ENCODE peak calls at places on chromosomes 6 and 20, in nine cellular contexts. O is H9, L is hepatocyte, F is neuronal stem cell, C is fibroblast of lung, Q is astrocyte, N is mammary epithelial cell, P is IMR-90, D is neural progenitor cell. J is an unnamed sample.

GRCh38 chr20:50303573-50304500 is 113.2 kb downstream of the CEBPB start:
- DNase-seq in O (peak), L (peak), F (no peak), C (peak), Q (peak), N (no peak), P (peak), D (no peak), J (peak)

GRCh38 chr6:43009124-43009523 is 4.6 kb downstream of the MEA1 start:
- DNase-seq in O (no peak), L (peak), F (no peak), C (peak), Q (no peak), N (no peak), P (peak), D (peak), J (peak)

GRCh38 chr6:167825759-167826229 is 917 bp upstream of the AFDN start:
- DNase-seq in O (peak), L (peak), F (no peak), C (peak), Q (no peak), N (peak), P (no peak), D (peak), J (no peak)

GRCh38 chr6:161303628-161304340 is 29.9 kb upstream of the AGPAT4 start:
- DNase-seq in O (no peak), L (no peak), F (no peak), C (peak), Q (peak), N (peak), P (peak), D (no peak), J (no peak)

GRCh38 chr20:57250607-57251343 is 15.7 kb downstream of the BMP7 start:
- DNase-seq in O (no peak), L (no peak), F (no peak), C (peak), Q (no peak), N (no peak), P (no peak), D (no peak), J (no peak)

GRCh38 chr6:125942677-125943527 is 13.7 kb upstream of the HINT3 start:
- DNase-seq in O (no peak), L (peak), F (no peak), C (peak), Q (peak), N (peak), P (peak), D (no peak), J (no peak)

GRCh38 chr20:3753098-3753497 is 14.5 kb downstream of the ADISSP start:
- DNase-seq in O (peak), L (peak), F (peak), C (peak), Q (peak), N (peak), P (peak), D (peak), J (peak)

GRCh38 chr6:87945181-87945580 is 102.5 kb upstream of the SPACA1 start:
- DNase-seq in O (no peak), L (peak), F (no peak), C (peak), Q (no peak), N (no peak), P (no peak), D (peak), J (no peak)

GRCh38 chr6:132973556-132973993 is 159.2 kb downstream of the RPS12 start:
- DNase-seq in O (no peak), L (no peak), F (no peak), C (no peak), Q (no peak), N (no peak), P (no peak), D (peak), J (no peak)

GRCh38 chr6:114445846-114446245 is 103.0 kb upstream of the HS3ST5 start:
- DNase-seq in O (no peak), L (no peak), F (no peak), C (no peak), Q (no peak), N (no peak), P (no peak), D (no peak), J (no peak)

GRCh38 chr6:150004101-150004782 is 21.1 kb downstream of the RAET1L start:
- DNase-seq in O (no peak), L (no peak), F (no peak), C (no peak), Q (no peak), N (no peak), P (no peak), D (no peak), J (no peak)

GRCh38 chr6:168370310-168370991 is 50.9 kb upstream of the DACT2 start:
- DNase-seq in O (peak), L (peak), F (peak), C (no peak), Q (no peak), N (no peak), P (no peak), D (peak), J (no peak)

GRCh38 chr6:112951829-112952228 is 604.7 kb downstream of the RFPL4B start:
- DNase-seq in O (no peak), L (no peak), F (no peak), C (no peak), Q (no peak), N (no peak), P (no peak), D (no peak), J (peak)

GRCh38 chr6:167113935-167114910 is 8.7 kb upstream of the CCR6 start:
- DNase-seq in O (no peak), L (no peak), F (no peak), C (no peak), Q (no peak), N (no peak), P (no peak), D (no peak), J (no peak)

GRCh38 chr20:23205221-23205620 is 119.1 kb upstream of the CD93 start:
- DNase-seq in O (peak), L (no peak), F (no peak), C (no peak), Q (no peak), N (no peak), P (no peak), D (peak), J (no peak)

GRCh38 chr6:160960067-160960466 is 31.5 kb upstream of the MAP3K4 start:
- DNase-seq in O (no peak), L (no peak), F (no peak), C (no peak), Q (no peak), N (no peak), P (no peak), D (peak), J (no peak)

GRCh38 chr20:47024461-47024937 is 129.9 kb downstream of the EYA2 start:
- DNase-seq in O (no peak), L (no peak), F (no peak), C (no peak), Q (no peak), N (no peak), P (peak), D (no peak), J (no peak)

GRCh38 chr6:132445201-132445951 is 44.1 kb upstream of the MOXD1 start:
- DNase-seq in O (no peak), L (no peak), F (no peak), C (peak), Q (peak), N (peak), P (peak), D (no peak), J (no peak)

GRCh38 chr20:56924976-56925695 is 296.0 kb downstream of the TFAP2C start:
- DNase-seq in O (peak), L (peak), F (peak), C (no peak), Q (no peak), N (no peak), P (no peak), D (peak), J (no peak)

GRCh38 chr6:167524720-167525119 is 199.8 kb downstream of the TTLL2 start:
- DNase-seq in O (no peak), L (no peak), F (no peak), C (no peak), Q (no peak), N (no peak), P (no peak), D (no peak), J (no peak)

GRCh38 chr6:35534396-35535170 is 21.9 kb upstream of the TULP1 start:
- DNase-seq in O (no peak), L (peak), F (no peak), C (no peak), Q (no peak), N (no peak), P (no peak), D (peak), J (no peak)

GRCh38 chr6:64104051-64104450 is 468.4 kb downstream of the PHF3 start:
- DNase-seq in O (no peak), L (no peak), F (no peak), C (no peak), Q (no peak), N (no peak), P (peak), D (no peak), J (no peak)

GRCh38 chr20:45433316-45433715 is 17.4 kb downstream of the PIGT start:
- DNase-seq in O (no peak), L (no peak), F (no peak), C (peak), Q (peak), N (peak), P (peak), D (no peak), J (no peak)

GRCh38 chr6:84774174-84775158 is 10.1 kb upstream of the TBX18 start:
- DNase-seq in O (peak), L (peak), F (peak), C (no peak), Q (no peak), N (peak), P (no peak), D (peak), J (peak)

GRCh38 chr6:35474129-35474977 is 6.2 kb downstream of the RPL10A start:
- DNase-seq in O (peak), L (no peak), F (no peak), C (no peak), Q (no peak), N (no peak), P (no peak), D (no peak), J (no peak)

GRCh38 chr6:4803343-4803744 is 27.1 kb downstream of the CDYL start:
- DNase-seq in O (no peak), L (no peak), F (no peak), C (no peak), Q (no peak), N (no peak), P (no peak), D (no peak), J (no peak)

GRCh38 chr6:135331002-135331401 is 149.9 kb downstream of the MYB start:
- DNase-seq in O (no peak), L (no peak), F (no peak), C (peak), Q (peak), N (peak), P (peak), D (no peak), J (no peak)

GRCh38 chr20:51262240-51262639 is 239.3 kb upstream of the KCNG1 start:
- DNase-seq in O (no peak), L (no peak), F (no peak), C (no peak), Q (no peak), N (no peak), P (no peak), D (no peak), J (no peak)

GRCh38 chr20:49724637-49725606 is 11.2 kb upstream of the B4GALT5 start:
- DNase-seq in O (no peak), L (no peak), F (no peak), C (peak), Q (peak), N (peak), P (peak), D (no peak), J (peak)

GRCh38 chr20:40049838-40050237 is 639.2 kb downstream of the MAFB start:
- DNase-seq in O (no peak), L (no peak), F (no peak), C (no peak), Q (no peak), N (no peak), P (no peak), D (no peak), J (no peak)

GRCh38 chr6:26379236-26380139 is 3.4 kb upstream of the BTN2A2 start:
- DNase-seq in O (no peak), L (no peak), F (no peak), C (no peak), Q (no peak), N (no peak), P (no peak), D (no peak), J (no peak)

GRCh38 chr20:17969276-17969883 is 562 bp downstream of the MGME1 start:
- DNase-seq in O (no peak), L (peak), F (no peak), C (no peak), Q (no peak), N (peak), P (no peak), D (peak), J (no peak)

GRCh38 chr6:7234547-7234946 is 78.5 kb downstream of the SSR1 start:
- DNase-seq in O (no peak), L (no peak), F (no peak), C (no peak), Q (no peak), N (no peak), P (peak), D (no peak), J (no peak)

GRCh38 chr6:28807682-28808280 is 116.0 kb downstream of the TRIM27 start:
- DNase-seq in O (peak), L (peak), F (no peak), C (peak), Q (peak), N (peak), P (peak), D (peak), J (peak)

GRCh38 chr6:37139223-37139962 is 30.6 kb upstream of the PIM1 start:
- DNase-seq in O (no peak), L (no peak), F (no peak), C (no peak), Q (no peak), N (no peak), P (no peak), D (no peak), J (no peak)

GRCh38 chr6:17589402-17590116 is 10.5 kb upstream of the FAM8A1 start:
- DNase-seq in O (peak), L (peak), F (no peak), C (peak), Q (peak), N (peak), P (peak), D (peak), J (peak)

GRCh38 chr20:37365760-37366638 is 20.1 kb downstream of the SRC start:
- DNase-seq in O (no peak), L (no peak), F (no peak), C (no peak), Q (no peak), N (no peak), P (no peak), D (no peak), J (no peak)

DNA sequence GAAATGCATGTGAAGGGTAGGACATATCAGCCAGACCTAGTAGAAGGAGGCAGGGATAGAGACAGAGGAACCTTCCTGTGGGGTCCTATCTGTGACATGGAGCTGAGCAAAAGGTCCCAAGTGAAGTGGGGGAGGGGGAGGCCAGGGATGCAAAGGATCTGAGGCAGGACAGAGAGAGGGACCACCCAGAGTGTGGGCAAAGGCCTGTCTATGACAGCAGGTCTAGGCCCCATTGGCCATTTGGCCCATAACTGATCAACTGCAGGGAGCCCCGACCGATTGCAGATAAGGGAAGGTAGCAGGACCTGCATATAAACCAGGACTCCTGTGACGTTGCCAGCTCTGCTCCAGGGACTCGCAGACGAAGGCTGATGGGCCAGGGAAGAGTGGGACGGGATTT is 49.6 kb upstream of the SYNDIG1 start:
- DNase-seq in O (no peak), L (no peak), F (no peak), C (no peak), Q (no peak), N (no peak), P (no peak), D (no peak), J (no peak)
- H2AFZ ChIP-seq in O (no peak), L (no peak), F (no peak), C (no peak), Q (no peak), N (no peak), P (no peak), D (no peak), J (no peak)

DNA sequence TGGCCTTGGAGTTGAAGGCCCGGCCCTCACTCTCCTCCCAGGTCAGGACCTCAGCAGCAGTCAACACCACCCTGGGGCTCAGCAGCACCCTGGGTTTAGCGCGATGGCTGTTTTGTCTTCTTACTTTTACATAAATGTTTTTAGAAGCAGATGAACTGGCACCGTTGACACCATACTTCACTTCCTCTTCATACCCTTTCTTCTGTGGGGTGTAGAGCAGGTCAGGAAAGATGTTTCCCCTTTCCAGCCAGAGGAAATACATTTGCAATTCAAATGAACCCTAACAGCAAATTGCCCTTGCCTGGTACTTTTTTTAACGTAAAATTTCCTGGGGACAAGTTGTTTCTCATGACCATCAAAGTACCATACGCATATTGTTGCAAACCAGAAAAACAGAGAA is 54.7 kb upstream of the SNX9 start:
- DNase-seq in O (no peak), L (no peak), F (no peak), C (no peak), Q (no peak), N (no peak), P (no peak), D (no peak), J (no peak)
- H2AFZ ChIP-seq in O (no peak), L (no peak), F (no peak), C (no peak), Q (no peak), N (no peak), P (no peak), D (no peak), J (no peak)

GRCh38 chr20:24742436-24742835 is 206.6 kb upstream of the CST7 start:
- DNase-seq in O (no peak), L (no peak), F (no peak), C (no peak), Q (no peak), N (no peak), P (no peak), D (no peak), J (no peak)

GRCh38 chr20:24745206-24745605 is 203.9 kb upstream of the CST7 start:
- DNase-seq in O (peak), L (no peak), F (no peak), C (no peak), Q (no peak), N (no peak), P (no peak), D (no peak), J (no peak)

GRCh38 chr20:24743641-24744040 is 205.4 kb upstream of the CST7 start:
- DNase-seq in O (peak), L (no peak), F (no peak), C (no peak), Q (no peak), N (no peak), P (no peak), D (no peak), J (no peak)

GRCh38 chr20:24741673-24742072 is 207.4 kb upstream of the CST7 start:
- DNase-seq in O (peak), L (no peak), F (no peak), C (no peak), Q (no peak), N (no peak), P (no peak), D (no peak), J (no peak)

GRCh38 chr20:24742989-24743388 is 206.1 kb upstream of the CST7 start:
- DNase-seq in O (no peak), L (no peak), F (no peak), C (no peak), Q (no peak), N (no peak), P (no peak), D (no peak), J (no peak)
- H2AFZ ChIP-seq in O (no peak), L (no peak), F (no peak), C (no peak), Q (no peak), N (no peak), P (no peak), D (no peak), J (no peak)

DNA sequence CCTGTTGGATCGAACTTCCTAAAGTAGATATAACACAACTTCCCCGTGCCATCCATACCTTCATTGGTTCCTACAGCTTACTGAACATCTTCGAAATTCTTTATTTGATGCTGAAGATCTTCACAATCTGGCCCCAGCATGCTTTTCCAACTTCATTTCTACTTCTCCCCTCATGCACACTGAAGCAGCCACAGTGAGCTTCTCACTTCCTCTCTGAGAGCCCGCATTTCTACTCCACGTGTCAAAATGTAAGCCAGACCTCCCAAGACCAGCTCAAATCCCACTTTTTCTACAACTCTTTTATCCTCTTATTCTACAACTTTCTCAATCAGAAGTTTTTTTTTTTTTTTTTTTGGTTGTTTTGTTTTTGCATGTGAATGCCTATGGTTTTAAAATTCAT is 254.7 kb downstream of the GMPR start:
- DNase-seq in O (no peak), L (no peak), F (no peak), C (no peak), Q (no peak), N (no peak), P (no peak), D (no peak), J (no peak)
- H2AFZ ChIP-seq in O (no peak), L (no peak), F (no peak), C (no peak), Q (no peak), N (no peak), P (no peak), D (no peak), J (no peak)